ENCODE peak calls at places on chromosomes 12 and 14, in four cellular contexts. G is transverse colon, W is HepG2, R is endothelial cell of umbilical vein. Z is an unnamed sample.

GRCh38 chr14:54040851-54041250 is 84.2 kb upstream of the BMP4 start:
- DNase-seq in R (no peak), G (no peak), W (no peak), Z (no peak)

GRCh38 chr12:123223241-123223668 is 9.7 kb downstream of the MPHOSPH9 start:
- DNase-seq in R (no peak), G (peak; percentile 23), W (no peak), Z (no peak)

GRCh38 chr14:59349154-59349772 is 115.9 kb downstream of the GPR135 start:
- DNase-seq in R (peak; percentile 58), W (no peak), G (no peak), Z (no peak)

GRCh38 chr14:69715725-69716482 is 51.0 kb upstream of the SRSF5 start:
- DNase-seq in R (peak; percentile 85), G (peak; percentile 59), W (no peak), Z (no peak)

GRCh38 chr14:29868000-29868399 is 59.6 kb downstream of the PRKD1 start:
- DNase-seq in R (no peak), G (no peak), W (no peak), Z (no peak)

GRCh38 chr12:2520722-2521246 is 274.0 kb upstream of the FKBP4 start:
- DNase-seq in W (no peak), G (no peak), R (no peak), Z (no peak)

GRCh38 chr14:99515301-99516155 is 34.3 kb downstream of the CCNK start:
- DNase-seq in G (no peak), W (no peak), R (no peak), Z (peak; percentile 67)

GRCh38 chr12:8018666-8019581 is 13.6 kb upstream of the FOXJ2 start:
- DNase-seq in G (no peak), W (peak; percentile 43), R (no peak), Z (no peak)

GRCh38 chr14:103393687-103394626 is 8.7 kb downstream of the MARK3 start:
- DNase-seq in R (peak; percentile 38), G (no peak), W (no peak), Z (no peak)

GRCh38 chr12:95836185-95836609 is 22.6 kb upstream of the SNRPF start:
- DNase-seq in W (no peak), R (peak; percentile 87), G (no peak), Z (no peak)

GRCh38 chr12:50400104-50400637 is 514 bp upstream of the LARP4 start:
- DNase-seq in W (no peak), R (no peak), G (no peak), Z (no peak)

GRCh38 chr14:97707603-97708002 is 910.4 kb downstream of the VRK1 start:
- DNase-seq in G (no peak), R (no peak), W (no peak), Z (no peak)

GRCh38 chr12:9135903-9136310 is 20.2 kb upstream of the A2M start:
- DNase-seq in W (peak; percentile 98), R (no peak), G (no peak), Z (no peak)

GRCh38 chr12:5944688-5945070 is 380 bp downstream of the ANO2 start:
- DNase-seq in W (no peak), R (no peak), G (no peak), Z (no peak)

GRCh38 chr12:5946388-5946787 is 1.3 kb upstream of the ANO2 start:
- DNase-seq in G (no peak), R (no peak), W (no peak), Z (no peak)

GRCh38 chr12:5948696-5949095 is 3.6 kb upstream of the ANO2 start:
- DNase-seq in W (no peak), R (no peak), G (no peak), Z (no peak)

GRCh38 chr12:5944053-5944452 is 1.0 kb downstream of the ANO2 start:
- DNase-seq in G (no peak), R (no peak), W (no peak), Z (no peak)

DNA sequence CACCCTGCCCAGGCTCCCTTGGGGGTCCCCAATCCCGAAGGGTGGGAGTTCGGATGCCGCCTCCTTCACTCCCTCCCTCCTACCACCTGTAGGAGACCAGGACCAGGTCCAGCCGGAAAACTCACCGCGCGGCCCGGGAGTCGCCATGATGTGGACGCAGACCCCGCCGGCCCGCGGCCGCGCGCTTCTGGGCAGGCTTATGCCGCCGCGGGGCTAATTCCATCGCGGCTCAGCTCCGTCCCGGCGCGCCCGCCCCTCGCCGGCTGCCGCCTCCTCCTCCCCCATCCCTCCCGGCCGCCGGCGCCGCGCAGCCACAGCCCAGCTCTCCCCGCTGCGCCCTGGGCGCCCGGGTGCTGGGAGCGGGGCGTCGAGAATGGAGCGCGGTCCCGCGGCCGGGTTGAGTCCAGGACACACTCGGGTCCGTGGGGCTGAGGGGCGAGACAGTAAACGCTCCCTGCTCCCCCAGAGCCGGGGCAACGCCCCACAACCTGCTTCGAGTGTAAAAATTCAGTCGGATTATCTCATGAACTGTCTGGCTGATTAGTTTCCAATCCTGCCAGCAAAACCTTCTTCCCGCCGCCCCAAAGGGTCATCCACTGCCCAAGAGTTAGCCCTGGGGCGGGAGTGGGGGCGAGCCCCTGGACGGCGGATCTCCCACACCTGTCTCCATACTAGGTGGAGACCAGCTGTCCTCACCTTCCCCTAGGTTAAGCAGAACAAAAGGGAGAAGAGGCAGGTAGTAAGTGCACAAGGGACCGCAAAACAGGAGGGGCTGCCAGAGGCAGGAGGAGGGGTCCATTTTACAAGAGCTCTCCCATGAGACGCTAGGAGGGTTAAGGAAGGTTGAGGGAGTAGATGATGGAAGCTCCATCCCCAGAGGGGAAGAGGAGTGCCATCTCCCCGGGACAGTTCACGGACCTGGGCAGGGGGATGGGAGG is at the start of gene ANO2:
- DNase-seq in G (no peak), R (no peak), W (no peak), Z (no peak)
- TF ChIP-seq POLR2AphosphoS5 in G (no peak), R (no peak), W (no peak), Z (peak; percentile 7)

GRCh38 chr12:39592295-39592694 is 27.3 kb downstream of the ABCD2 start:
- DNase-seq in R (no peak), W (peak; percentile 57), G (no peak), Z (no peak)

DNA sequence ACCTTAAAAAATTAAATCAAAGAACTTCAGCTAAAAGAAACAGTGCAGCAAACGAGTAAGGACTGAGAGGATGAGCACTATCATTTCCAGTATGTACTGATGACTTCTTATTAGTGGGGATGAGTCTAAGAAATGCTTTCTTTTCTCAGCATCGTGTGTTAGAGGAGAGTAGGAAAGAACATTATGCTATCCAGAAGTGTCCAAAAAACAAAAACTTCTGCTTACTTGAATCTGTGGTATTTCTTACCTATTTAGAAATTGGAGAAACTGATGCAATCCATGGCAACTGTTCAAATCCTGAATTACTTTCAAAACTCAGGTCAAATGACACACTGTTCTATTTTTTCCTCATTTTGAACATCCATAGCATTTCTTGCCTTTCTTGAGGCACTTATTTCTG is 23.7 kb downstream of the ABCD2 start:
- DNase-seq in R (no peak), W (no peak), G (no peak), Z (no peak)
- TF ChIP-seq POLR2A in R (no peak), W (no peak), G (no peak), Z (no peak)

GRCh38 chr12:124460771-124461170 is 106.6 kb downstream of the NCOR2 start:
- DNase-seq in G (no peak), W (no peak), R (no peak), Z (peak; percentile 58)
- H3K4me1 ChIP-seq in G (peaks cover 37% of the 10 kb centered on the region), W (no peaks in the 10 kb centered on the region), R (peaks cover 7% of the 10 kb centered on the region), Z (peaks cover 69% of the 10 kb centered on the region)

GRCh38 chr14:95040723-95041476 is 116.4 kb downstream of the DICER1 start:
- DNase-seq in W (no peak), G (no peak), R (no peak), Z (peak; percentile 32)

GRCh38 chr14:95039993-95040348 is 117.4 kb downstream of the DICER1 start:
- DNase-seq in W (no peak), R (no peak), G (no peak), Z (peak; percentile 41)

GRCh38 chr14:95043314-95043713 is 114.0 kb downstream of the DICER1 start:
- DNase-seq in G (no peak), R (no peak), W (no peak), Z (peak; percentile 47)

GRCh38 chr14:95039259-95039992 is 117.9 kb downstream of the DICER1 start:
- DNase-seq in W (no peak), G (no peak), R (no peak), Z (peak; percentile 56)

GRCh38 chr14:95041477-95042020 is 115.8 kb downstream of the DICER1 start:
- DNase-seq in G (no peak), W (no peak), R (no peak), Z (no peak)
- TF ChIP-seq POLR2AphosphoS5 in G (no peak), W (no peak), R (no peak), Z (no peak)

DNA sequence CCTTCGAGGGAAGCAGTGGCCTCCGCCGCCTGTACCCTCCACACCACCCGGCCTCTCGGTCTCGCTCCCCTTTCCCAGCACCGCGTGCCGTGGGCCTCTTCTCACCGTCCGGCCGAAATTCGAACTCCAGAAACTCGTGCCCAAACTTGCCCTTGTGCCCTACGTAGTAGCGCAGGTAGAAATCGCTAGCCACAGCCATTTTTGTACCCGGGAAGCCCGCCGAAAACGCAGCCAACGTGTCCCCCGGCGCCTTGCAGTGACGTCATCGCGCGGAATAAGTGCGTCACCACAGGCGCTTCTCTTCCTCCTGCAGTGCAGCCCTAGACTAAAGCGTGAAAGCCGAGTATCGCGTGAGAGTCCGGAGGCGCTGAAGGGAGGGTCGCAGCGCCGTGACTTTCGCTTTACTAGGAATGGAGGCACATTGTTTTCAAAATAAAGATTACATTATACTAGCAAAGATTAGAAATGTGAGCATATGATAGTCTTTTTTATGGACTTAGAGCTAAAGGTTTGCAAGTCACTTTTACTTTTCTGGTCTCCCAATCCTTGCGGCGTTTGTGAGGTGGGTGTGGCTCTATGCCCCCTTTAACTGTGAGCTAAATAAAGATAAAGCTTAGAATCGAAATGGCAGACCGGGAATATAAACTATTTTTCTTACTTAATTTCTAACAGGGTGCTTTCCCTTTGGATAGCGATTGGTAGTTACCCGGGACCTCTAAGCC is at the start of gene MAGOHB:
- DNase-seq in G (peak; percentile 98), R (peak; percentile 95), W (peak; percentile 92), Z (peak; percentile 98)
- TF ChIP-seq POLR2A in G (peak; percentile 79), R (peak; percentile 70), W (peak; percentile 70), Z (no peak)

GRCh38 chr14:104993808-104994591 is 8.4 kb downstream of the CLBA1 start:
- DNase-seq in R (no peak), W (no peak), G (no peak), Z (peak; percentile 52)

GRCh38 chr14:104993306-104993705 is 7.7 kb downstream of the CLBA1 start:
- DNase-seq in G (no peak), R (no peak), W (no peak), Z (no peak)

GRCh38 chr14:104994988-104995387 is 9.4 kb downstream of the CLBA1 start:
- DNase-seq in W (no peak), G (no peak), R (no peak), Z (no peak)

GRCh38 chr14:104991896-104992230 is 6.3 kb downstream of the CLBA1 start:
- DNase-seq in G (no peak), R (no peak), W (no peak), Z (no peak)

DNA sequence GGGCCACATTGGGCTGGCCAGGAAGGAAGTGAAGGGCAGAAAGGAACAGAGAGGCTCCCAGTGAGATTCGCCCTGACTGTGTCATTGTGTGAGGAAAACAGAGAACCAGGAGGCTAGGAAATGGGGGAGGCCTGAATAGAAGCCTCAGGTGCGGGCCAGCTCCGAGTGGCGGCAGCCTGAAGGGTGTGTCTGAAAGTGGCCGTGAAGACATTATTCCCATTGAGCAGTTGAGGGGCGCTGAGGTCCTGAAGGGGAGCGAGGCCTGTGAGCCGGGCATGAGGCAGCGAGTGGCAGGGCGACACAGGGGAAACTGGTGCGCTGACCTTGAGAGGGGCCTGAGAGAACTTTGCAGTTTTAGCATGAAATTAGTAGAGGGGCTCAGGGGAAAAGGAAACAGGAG is 6.9 kb downstream of the CLBA1 start:
- DNase-seq in W (no peak), R (no peak), G (no peak), Z (no peak)
- H3K4me1 ChIP-seq in W (no peaks in the 10 kb centered on the region), R (no peaks in the 10 kb centered on the region), G (no peaks in the 10 kb centered on the region), Z (peaks cover 3% of the 10 kb centered on the region)